ENCODE peak calls at places on chromosomes 7 and 10, in nine cellular contexts. H is cardiac muscle cell, P is K562, U is esophagus squamous epithelium, K is tibial artery, E is IMR-90, O is neural progenitor cell, S is Panc1, M is adrenal gland. V is an unnamed sample.

GRCh38 chr10:89337493-89337892 is 9.7 kb downstream of the IFIT3 start:
- DNase-seq in H (peak), P (no peak), S (no peak), O (no peak), M (no peak), E (peak), K (no peak), U (no peak), V (peak)

GRCh38 chr10:104806791-104807190 is 165.7 kb downstream of the SORCS3 start:
- DNase-seq in E (no peak), S (no peak), P (no peak), O (no peak), K (no peak), U (no peak), M (no peak), H (no peak), V (no peak)

GRCh38 chr10:48772059-48772458 is 87.4 kb downstream of the WDFY4 start:
- DNase-seq in U (no peak), P (no peak), E (no peak), H (no peak), M (no peak), O (no peak), K (no peak), S (no peak), V (no peak)

GRCh38 chr7:23712368-23713284 is 2.6 kb downstream of the STK31 start:
- DNase-seq in S (peak), K (no peak), P (peak), H (peak), E (peak), M (no peak), U (no peak), O (peak), V (no peak)

GRCh38 chr10:132684164-132684891 is 101.6 kb downstream of the NKX6-2 start:
- DNase-seq in P (peak), O (no peak), S (peak), E (peak), U (no peak), K (peak), H (no peak), M (no peak), V (no peak)

GRCh38 chr7:134755422-134756022 is 23.9 kb upstream of the CALD1 start:
- DNase-seq in S (no peak), U (no peak), O (peak), M (peak), E (no peak), H (peak), P (no peak), K (no peak), V (peak)

GRCh38 chr10:113044015-113044755 is 94.1 kb downstream of the TCF7L2 start:
- DNase-seq in M (no peak), P (no peak), O (no peak), U (no peak), E (no peak), S (no peak), H (peak), K (no peak), V (no peak)

GRCh38 chr7:85508642-85509429 is 322.0 kb upstream of the SEMA3D start:
- DNase-seq in K (no peak), S (no peak), E (peak), P (no peak), O (no peak), M (no peak), H (peak), U (no peak), V (no peak)

GRCh38 chr7:81195033-81195432 is 276.2 kb upstream of the SEMA3C start:
- DNase-seq in O (no peak), U (no peak), P (no peak), S (no peak), M (no peak), E (peak), H (no peak), K (no peak), V (no peak)

GRCh38 chr7:7971308-7972040 is 2.9 kb downstream of the GLCCI1 start:
- DNase-seq in K (no peak), H (no peak), E (no peak), U (no peak), O (no peak), S (no peak), M (no peak), P (no peak), V (no peak)
- H3K4me3 ChIP-seq in K (no peak), H (peak), E (peak), U (no peak), O (peak), S (peak), M (peak), P (peak), V (no peak)

GRCh38 chr10:34184901-34185386 is 630.2 kb downstream of the PARD3 start:
- DNase-seq in M (no peak), S (no peak), E (no peak), K (no peak), O (no peak), P (no peak), H (no peak), U (no peak), V (no peak)
- H3K4me3 ChIP-seq in M (no peak), S (no peak), E (no peak), K (no peak), O (no peak), P (no peak), H (no peak), U (no peak), V (no peak)

GRCh38 chr7:728602-729001 is 1.5 kb upstream of the PRKAR1B start:
- DNase-seq in U (no peak), S (no peak), M (no peak), K (no peak), H (no peak), E (no peak), O (no peak), P (no peak), V (no peak)
- H3K4me3 ChIP-seq in U (no peak), S (peak), M (no peak), K (no peak), H (no peak), E (no peak), O (peak), P (peak), V (no peak)

GRCh38 chr10:85950921-85951320 is 415.7 kb downstream of the GRID1 start:
- DNase-seq in E (no peak), H (no peak), S (no peak), P (no peak), U (no peak), O (no peak), M (no peak), K (no peak), V (no peak)

GRCh38 chr10:85946713-85947326 is 419.8 kb downstream of the GRID1 start:
- DNase-seq in H (no peak), U (no peak), K (no peak), S (no peak), E (no peak), P (peak), O (no peak), M (no peak), V (no peak)
- H3K4me3 ChIP-seq in H (no peak), U (no peak), K (no peak), S (no peak), E (no peak), P (no peak), O (no peak), M (no peak), V (no peak)

V was measured in heart left ventricle.